ENCODE peak calls at places on chromosomes 1 and 21, in eight cellular contexts. A is RPMI7951; V is progenitor cell of endocrine pancreas; J is stimulated activated CD4-positive, alpha-beta T cell treated with anti-CD3 and anti-CD28 coated beads, Interleukin-1b, Interleukin-23, amount 100 ng/mL, for 1 hour; Q is PC-3; G is A172; S is occipital lobe; H is AG08395. E is an unnamed sample.

GRCh38 chr1:70719164-70719563 is 308.1 kb downstream of the CTH start:
- DNase-seq in A (no peak), V (no peak), J (no peak), Q (no peak), G (no peak), S (no peak), H (peak; percentile 8), E (no peak)

GRCh38 chr1:186244825-186245224 is 130.2 kb downstream of the TPR start:
- DNase-seq in A (peak; percentile 59), V (no peak), J (no peak), Q (peak; percentile 9), G (no peak), S (no peak), H (no peak), E (no peak)

GRCh38 chr1:204858381-204858821 is 12.3 kb upstream of the NFASC start:
- DNase-seq in A (no peak), V (no peak), J (no peak), Q (peak; percentile 68), G (peak; percentile 25), S (no peak), H (peak; percentile 44), E (no peak)

GRCh38 chr21:37130971-37131370 is 57.9 kb downstream of the TTC3 start:
- DNase-seq in A (no peak), V (no peak), J (no peak), Q (peak; percentile 89), G (peak; percentile 59), S (no peak), H (no peak), E (no peak)

GRCh38 chr1:154682252-154682651 is 74.3 kb upstream of the ADAR start:
- DNase-seq in A (no peak), V (no peak), J (no peak), Q (no peak), G (no peak), S (no peak), H (no peak), E (no peak)

GRCh38 chr1:114490235-114490634 is 20.8 kb downstream of the TRIM33 start:
- DNase-seq in A (no peak), V (no peak), J (no peak), Q (no peak), G (no peak), S (no peak), H (no peak), E (no peak)

GRCh38 chr1:230913496-230913895 is 45.2 kb upstream of the C1orf198 start:
- DNase-seq in A (no peak), V (no peak), J (no peak), Q (peak; percentile 44), G (no peak), S (no peak), H (peak; percentile 51), E (no peak)

GRCh38 chr21:26140185-26140584 is 30.4 kb downstream of the APP start:
- DNase-seq in A (peak; percentile 90), V (no peak), J (no peak), Q (peak; percentile 98), G (peak; percentile 94), S (no peak), H (peak; percentile 76), E (no peak)

GRCh38 chr21:38333290-38334272 is 76.8 kb downstream of the KCNJ15 start:
- DNase-seq in A (no peak), V (no peak), J (no peak), Q (no peak), G (no peak), S (no peak), H (no peak), E (no peak)

GRCh38 chr1:40383095-40383487 is 9.6 kb downstream of the SMAP2 start:
- DNase-seq in A (no peak), V (no peak), J (no peak), Q (no peak), G (no peak), S (no peak), H (no peak), E (no peak)

GRCh38 chr1:2571348-2571747 is 15.2 kb downstream of the TNFRSF14 start:
- DNase-seq in A (no peak), V (no peak), J (no peak), Q (no peak), G (no peak), S (no peak), H (no peak), E (no peak)

GRCh38 chr21:38388219-38388618 is 110.1 kb downstream of the ERG start:
- DNase-seq in A (no peak), V (no peak), J (no peak), Q (no peak), G (no peak), S (no peak), H (no peak), E (no peak)

GRCh38 chr1:65948609-65949229 is 156.0 kb downstream of the PDE4B start:
- DNase-seq in A (peak; percentile 59), V (no peak), J (no peak), Q (peak; percentile 64), G (peak; percentile 3), S (no peak), H (peak; percentile 77), E (no peak)

GRCh38 chr1:244011251-244011650 is 39.8 kb upstream of the ZBTB18 start:
- DNase-seq in A (no peak), V (no peak), J (no peak), Q (no peak), G (no peak), S (no peak), H (no peak), E (no peak)

GRCh38 chr1:239858058-239858457 is 233.6 kb upstream of the FMN2 start:
- DNase-seq in A (peak; percentile 10), V (no peak), J (no peak), Q (peak; percentile 93), G (peak; percentile 52), S (no peak), H (no peak), E (no peak)

GRCh38 chr1:82564338-82564737 is 763.6 kb downstream of the ADGRL2 start:
- DNase-seq in A (no peak), V (no peak), J (no peak), Q (no peak), G (no peak), S (no peak), H (no peak), E (no peak)

GRCh38 chr1:198333744-198334143 is 176.9 kb downstream of the NEK7 start:
- DNase-seq in A (peak; percentile 28), V (no peak), J (no peak), Q (peak; percentile 65), G (peak; percentile 44), S (no peak), H (no peak), E (no peak)

GRCh38 chr21:46035809-46036695 is 54.5 kb downstream of the COL6A1 start:
- DNase-seq in A (peak; percentile 98), V (no peak), J (no peak), Q (no peak), G (no peak), S (no peak), H (peak; percentile 84), E (no peak)

GRCh38 chr1:30373471-30374399 is 349.6 kb downstream of the MATN1 start:
- DNase-seq in A (no peak), V (no peak), J (no peak), Q (no peak), G (no peak), S (no peak), H (no peak), E (no peak)

GRCh38 chr1:153547560-153548551 is 1.2 kb downstream of the S100A3 start:
- DNase-seq in A (no peak), V (no peak), J (no peak), Q (no peak), G (no peak), S (no peak), H (no peak), E (no peak)

GRCh38 chr1:155499953-155500621 is 62.5 kb downstream of the ASH1L start:
- DNase-seq in A (peak; percentile 9), V (no peak), J (no peak), Q (no peak), G (no peak), S (no peak), H (no peak), E (no peak)

GRCh38 chr1:47901001-47901575 is 96.1 kb downstream of the TRABD2B start:
- DNase-seq in A (no peak), V (no peak), J (no peak), Q (no peak), G (no peak), S (no peak), H (no peak), E (no peak)

GRCh38 chr1:26702680-26703038 is 6.8 kb downstream of the ARID1A start:
- DNase-seq in A (no peak), V (no peak), J (no peak), Q (no peak), G (no peak), S (no peak), H (no peak), E (no peak)

GRCh38 chr1:29145739-29146437 is 22.2 kb upstream of the TMEM200B start:
- DNase-seq in A (peak; percentile 77), V (no peak), J (no peak), Q (peak; percentile 59), G (peak; percentile 10), S (no peak), H (peak; percentile 85), E (no peak)

GRCh38 chr1:200546577-200546976 is 74.0 kb downstream of the KIF14 start:
- DNase-seq in A (no peak), V (no peak), J (no peak), Q (no peak), G (no peak), S (no peak), H (no peak), E (no peak)

E was measured in KG1.